ENCODE peak calls at places on chromosomes 6 and 20, in five cellular contexts. One of them, this sample, is unnamed.
A peak's percentile ranks its signal among the peaks of the same experiment; 100 is the strongest.

GRCh38 chr20:36850759-36851158 is 25.2 kb upstream of the TLDC2 start:
- DNase-seq in lower leg skin: no peak
- DNase-seq in prostate gland: no peak
- DNase-seq in GM23338: no peak
- DNase-seq in AG09309: no peak
- DNase-seq in this sample: no peak

GRCh38 chr20:37504404-37505096 is 16.5 kb upstream of the NNAT start:
- DNase-seq in lower leg skin: no peak
- DNase-seq in AG09309: no peak
- DNase-seq in prostate gland: no peak
- DNase-seq in GM23338: peak; percentile 86
- DNase-seq in this sample: no peak

GRCh38 chr6:151139524-151139923 is 100.2 kb upstream of the AKAP12 start:
- DNase-seq in lower leg skin: no peak
- DNase-seq in prostate gland: no peak
- DNase-seq in AG09309: no peak
- DNase-seq in GM23338: no peak
- DNase-seq in this sample: no peak

GRCh38 chr20:1050440-1050839 is 48.3 kb upstream of the RSPO4 start:
- DNase-seq in lower leg skin: no peak
- DNase-seq in GM23338: no peak
- DNase-seq in AG09309: no peak
- DNase-seq in prostate gland: no peak
- DNase-seq in this sample: no peak

GRCh38 chr20:7151666-7152065 is 384.2 kb downstream of the BMP2 start:
- DNase-seq in lower leg skin: no peak
- DNase-seq in AG09309: no peak
- DNase-seq in prostate gland: no peak
- DNase-seq in GM23338: no peak
- DNase-seq in this sample: no peak

GRCh38 chr6:145878591-145879295 is 64.1 kb upstream of the FBXO30 start:
- DNase-seq in AG09309: no peak
- DNase-seq in GM23338: no peak
- DNase-seq in prostate gland: no peak
- DNase-seq in lower leg skin: no peak
- DNase-seq in this sample: no peak

GRCh38 chr6:101545171-101545570 is 151.7 kb downstream of the GRIK2 start:
- DNase-seq in AG09309: no peak
- DNase-seq in GM23338: no peak
- DNase-seq in prostate gland: no peak
- DNase-seq in lower leg skin: no peak
- DNase-seq in this sample: no peak

GRCh38 chr6:68333444-68333843 is 301.6 kb upstream of the ADGRB3 start:
- DNase-seq in lower leg skin: no peak
- DNase-seq in AG09309: no peak
- DNase-seq in GM23338: no peak
- DNase-seq in prostate gland: no peak
- DNase-seq in this sample: peak; percentile 22

GRCh38 chr20:32460231-32460630 is 102.1 kb downstream of the ASXL1 start:
- DNase-seq in lower leg skin: no peak
- DNase-seq in AG09309: no peak
- DNase-seq in GM23338: no peak
- DNase-seq in prostate gland: no peak
- DNase-seq in this sample: no peak

GRCh38 chr6:29488874-29489273 is 1.1 kb upstream of the MAS1L start:
- DNase-seq in prostate gland: no peak
- DNase-seq in AG09309: no peak
- DNase-seq in lower leg skin: no peak
- DNase-seq in GM23338: no peak
- DNase-seq in this sample: no peak

GRCh38 chr6:111566873-111567517 is 38.7 kb downstream of the TRAF3IP2 start:
- DNase-seq in lower leg skin: no peak
- DNase-seq in AG09309: no peak
- DNase-seq in GM23338: no peak
- DNase-seq in prostate gland: no peak
- DNase-seq in this sample: no peak

GRCh38 chr6:111122458-111123286 is 35.4 kb downstream of the SLC16A10 start:
- DNase-seq in AG09309: no peak
- DNase-seq in GM23338: no peak
- DNase-seq in prostate gland: no peak
- DNase-seq in lower leg skin: no peak
- DNase-seq in this sample: no peak

GRCh38 chr6:146889303-146889702 is 290.5 kb downstream of the ADGB start:
- DNase-seq in AG09309: no peak
- DNase-seq in GM23338: no peak
- DNase-seq in lower leg skin: no peak
- DNase-seq in prostate gland: no peak
- DNase-seq in this sample: no peak

GRCh38 chr6:78781001-78781400 is 86.3 kb upstream of the IRAK1BP1 start:
- DNase-seq in AG09309: no peak
- DNase-seq in lower leg skin: no peak
- DNase-seq in prostate gland: no peak
- DNase-seq in GM23338: no peak
- DNase-seq in this sample: no peak

GRCh38 chr6:40852667-40853383 is 186.2 kb downstream of the UNC5CL start:
- DNase-seq in AG09309: peak; percentile 14
- DNase-seq in GM23338: peak; percentile 67
- DNase-seq in lower leg skin: no peak
- DNase-seq in prostate gland: no peak
- DNase-seq in this sample: no peak

GRCh38 chr6:143158113-143158581 is 97.5 kb downstream of the AIG1 start:
- DNase-seq in AG09309: no peak
- DNase-seq in GM23338: no peak
- DNase-seq in prostate gland: no peak
- DNase-seq in lower leg skin: no peak
- DNase-seq in this sample: peak; percentile 67

GRCh38 chr20:63602321-63602720 is 24.6 kb downstream of the GMEB2 start:
- DNase-seq in AG09309: no peak
- DNase-seq in lower leg skin: no peak
- DNase-seq in prostate gland: no peak
- DNase-seq in GM23338: no peak
- DNase-seq in this sample: no peak

GRCh38 chr6:33670086-33670660 is 41.3 kb downstream of the UQCC2 start:
- DNase-seq in GM23338: no peak
- DNase-seq in lower leg skin: no peak
- DNase-seq in prostate gland: no peak
- DNase-seq in AG09309: no peak
- DNase-seq in this sample: no peak

GRCh38 chr6:1987640-1988039 is 257.8 kb downstream of the GMDS start:
- DNase-seq in GM23338: no peak
- DNase-seq in AG09309: peak; percentile 40
- DNase-seq in prostate gland: no peak
- DNase-seq in lower leg skin: no peak
- DNase-seq in this sample: no peak

GRCh38 chr6:136288566-136289326 is 900 bp downstream of the BCLAF1 start:
- DNase-seq in AG09309: peak; percentile 87
- DNase-seq in GM23338: peak; percentile 94
- DNase-seq in prostate gland: peak; percentile 72
- DNase-seq in lower leg skin: peak; percentile 86
- DNase-seq in this sample: peak; percentile 61
- H3K4me3 ChIP-seq in AG09309: peak overlapping the region; percentile 75
- H3K4me3 ChIP-seq in GM23338: peak overlapping the region; percentile 82
- H3K4me3 ChIP-seq in prostate gland: peak overlapping the region; percentile 87
- H3K4me3 ChIP-seq in lower leg skin: peak overlapping the region; percentile 98
- H3K4me3 ChIP-seq in this sample: peak overlapping the region; percentile 68

DNA sequence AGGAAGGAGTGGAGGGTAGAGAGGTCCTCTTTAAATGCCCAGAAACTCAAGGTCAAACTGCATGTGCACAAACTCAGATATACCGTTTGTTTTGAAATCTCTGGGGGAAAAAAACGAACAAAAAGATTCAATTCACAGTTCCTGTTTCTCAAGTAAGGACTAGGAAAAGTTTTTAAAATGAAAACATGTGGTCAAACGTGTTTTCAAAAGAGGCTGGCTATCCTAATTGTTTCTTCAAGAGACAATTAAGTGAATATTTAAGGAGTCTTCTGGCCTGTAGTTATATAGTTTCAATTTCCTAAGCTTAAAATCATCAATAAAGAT is 3.1 kb downstream of the RSPO3 start:
- DNase-seq in AG09309: no peak
- DNase-seq in GM23338: no peak
- DNase-seq in prostate gland: no peak
- DNase-seq in lower leg skin: no peak
- DNase-seq in this sample: no peak
- TF ChIP-seq CTCF in AG09309: no peak
- TF ChIP-seq CTCF in GM23338: no peak
- TF ChIP-seq CTCF in prostate gland: no peak
- TF ChIP-seq CTCF in lower leg skin: no peak
- TF ChIP-seq CTCF in this sample: no peak

DNA sequence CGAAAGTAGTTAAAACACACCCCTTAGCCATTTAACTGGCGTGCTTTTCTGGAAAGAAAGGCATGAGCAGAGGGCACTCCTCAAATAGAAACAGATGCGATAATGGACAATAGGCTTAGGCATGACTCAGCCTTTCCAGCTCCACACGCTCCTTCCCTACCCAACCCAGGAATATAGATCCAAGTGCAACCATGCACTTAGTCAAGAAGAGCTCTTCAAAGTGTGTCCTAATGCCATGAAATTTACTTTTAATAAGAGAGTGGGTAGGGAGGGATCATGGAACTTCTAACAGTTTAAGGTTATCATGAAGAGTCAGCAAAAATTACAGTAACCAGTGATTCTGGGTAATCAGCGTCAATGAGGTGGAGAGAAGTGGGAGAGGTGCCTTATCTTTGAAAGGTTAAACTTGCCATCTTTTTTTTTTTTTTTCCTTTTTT is 2.4 kb upstream of the EFHC1 start:
- DNase-seq in prostate gland: no peak
- DNase-seq in AG09309: peak; percentile 71
- DNase-seq in lower leg skin: no peak
- DNase-seq in GM23338: no peak
- DNase-seq in this sample: no peak
- H3K4me3 ChIP-seq in prostate gland: no peak overlapping the region
- H3K4me3 ChIP-seq in AG09309: no peak overlapping the region
- H3K4me3 ChIP-seq in lower leg skin: no peak overlapping the region
- H3K4me3 ChIP-seq in GM23338: no peak overlapping the region
- H3K4me3 ChIP-seq in this sample: no peak overlapping the region

DNA sequence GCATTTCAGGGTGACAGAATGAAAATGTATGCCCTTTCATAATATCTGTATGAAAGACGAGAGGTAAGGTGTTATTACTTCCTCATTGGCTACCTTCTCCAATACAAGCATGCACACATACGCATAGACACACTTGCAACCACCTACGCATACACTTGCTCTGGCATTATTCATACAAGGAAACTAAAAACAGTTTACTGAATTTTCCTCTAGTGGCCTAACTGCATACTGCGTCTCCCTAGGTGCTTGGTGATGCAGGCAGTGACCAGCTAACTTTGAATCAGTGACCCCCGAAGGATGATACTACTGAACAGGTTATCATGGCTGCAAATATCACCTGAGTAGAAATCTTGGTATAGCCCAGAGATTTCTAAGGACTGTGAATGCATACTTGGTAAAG is 593.1 kb downstream of the PKHD1 start:
- DNase-seq in GM23338: peak; percentile 29
- DNase-seq in lower leg skin: no peak
- DNase-seq in prostate gland: no peak
- DNase-seq in AG09309: no peak
- DNase-seq in this sample: no peak
- TF ChIP-seq CTCF in GM23338: peak; percentile 5
- TF ChIP-seq CTCF in lower leg skin: no peak
- TF ChIP-seq CTCF in prostate gland: no peak
- TF ChIP-seq CTCF in AG09309: no peak
- TF ChIP-seq CTCF in this sample: peak; percentile 3

GRCh38 chr6:27176096-27176495 is 71.4 kb upstream of the PRSS16 start:
- DNase-seq in lower leg skin: no peak
- DNase-seq in prostate gland: no peak
- DNase-seq in GM23338: no peak
- DNase-seq in AG09309: no peak
- DNase-seq in this sample: no peak
- H3K4me3 ChIP-seq in lower leg skin: no peak overlapping the region
- H3K4me3 ChIP-seq in prostate gland: no peak overlapping the region
- H3K4me3 ChIP-seq in GM23338: peak overlapping the region; percentile 72
- H3K4me3 ChIP-seq in AG09309: no peak overlapping the region
- H3K4me3 ChIP-seq in this sample: no peak overlapping the region

GRCh38 chr20:23047001-23047737 is 2.3 kb downstream of the THBD start:
- DNase-seq in GM23338: no peak
- DNase-seq in prostate gland: no peak
- DNase-seq in lower leg skin: no peak
- DNase-seq in AG09309: no peak
- DNase-seq in this sample: no peak

GRCh38 chr20:23049933-23050838 is 714 bp upstream of the THBD start:
- DNase-seq in AG09309: no peak
- DNase-seq in lower leg skin: peak; percentile 43
- DNase-seq in GM23338: peak; percentile 53
- DNase-seq in prostate gland: no peak
- DNase-seq in this sample: no peak

GRCh38 chr20:23047738-23048214 is 1.7 kb downstream of the THBD start:
- DNase-seq in AG09309: no peak
- DNase-seq in lower leg skin: no peak
- DNase-seq in prostate gland: no peak
- DNase-seq in GM23338: peak; percentile 12
- DNase-seq in this sample: no peak

GRCh38 chr20:23049201-23049932 is at the start of gene THBD:
- DNase-seq in GM23338: peak; percentile 68
- DNase-seq in AG09309: no peak
- DNase-seq in lower leg skin: peak; percentile 83
- DNase-seq in prostate gland: peak; percentile 35
- DNase-seq in this sample: no peak

GRCh38 chr20:23048283-23049200 is 930 bp downstream of the THBD start:
- DNase-seq in GM23338: peak; percentile 84
- DNase-seq in lower leg skin: peak; percentile 41
- DNase-seq in prostate gland: peak; percentile 17
- DNase-seq in AG09309: no peak
- DNase-seq in this sample: no peak
- TF ChIP-seq CTCF in GM23338: peak; percentile 47
- TF ChIP-seq CTCF in lower leg skin: no peak
- TF ChIP-seq CTCF in prostate gland: peak; percentile 23
- TF ChIP-seq CTCF in AG09309: peak; percentile 24
- TF ChIP-seq CTCF in this sample: peak; percentile 72

GRCh38 chr6:28390688-28391087 is 8.9 kb downstream of the ZSCAN12 start:
- DNase-seq in prostate gland: no peak
- DNase-seq in lower leg skin: no peak
- DNase-seq in GM23338: no peak
- DNase-seq in AG09309: no peak
- DNase-seq in this sample: no peak

GRCh38 chr6:28400122-28400451 is 540 bp upstream of the ZSCAN12 start:
- DNase-seq in lower leg skin: no peak
- DNase-seq in GM23338: no peak
- DNase-seq in prostate gland: no peak
- DNase-seq in AG09309: no peak
- DNase-seq in this sample: no peak

GRCh38 chr6:28393912-28394662 is 5.5 kb downstream of the ZSCAN12 start:
- DNase-seq in GM23338: peak; percentile 34
- DNase-seq in AG09309: no peak
- DNase-seq in lower leg skin: no peak
- DNase-seq in prostate gland: no peak
- DNase-seq in this sample: no peak

GRCh38 chr6:28399370-28400121 is at the start of gene ZSCAN12:
- DNase-seq in lower leg skin: peak; percentile 54
- DNase-seq in AG09309: peak; percentile 41
- DNase-seq in GM23338: peak; percentile 97
- DNase-seq in prostate gland: peak; percentile 50
- DNase-seq in this sample: no peak

DNA sequence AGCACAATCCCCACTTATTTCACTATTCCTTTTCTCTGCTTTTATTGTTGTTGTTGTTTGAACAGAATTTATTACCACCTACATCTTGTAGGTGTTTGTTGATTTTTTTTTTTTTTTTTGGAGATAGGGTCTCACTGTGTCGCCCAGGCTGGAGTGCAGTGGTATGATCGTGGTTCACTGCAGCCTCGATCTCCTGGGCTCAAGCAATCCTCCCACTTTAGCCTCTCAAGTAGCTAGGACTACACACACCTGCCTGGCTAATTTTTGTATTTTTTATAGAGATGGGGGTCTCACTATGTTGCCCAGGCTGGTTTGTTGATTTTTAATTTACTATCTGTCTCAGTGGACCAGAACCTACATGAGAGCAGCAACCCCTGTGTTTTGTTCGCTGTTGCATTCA is 3.6 kb downstream of the ZSCAN12 start:
- DNase-seq in prostate gland: no peak
- DNase-seq in GM23338: no peak
- DNase-seq in lower leg skin: no peak
- DNase-seq in AG09309: no peak
- DNase-seq in this sample: no peak
- H3K4me3 ChIP-seq in prostate gland: no peak overlapping the region
- H3K4me3 ChIP-seq in GM23338: no peak overlapping the region
- H3K4me3 ChIP-seq in lower leg skin: no peak overlapping the region
- H3K4me3 ChIP-seq in AG09309: no peak overlapping the region
- H3K4me3 ChIP-seq in this sample: no peak overlapping the region

This sample was measured in LNCaP clone FGC.